ENCODE peak calls at places on chromosomes 6 and 20, in five cellular contexts. Z, T, P, S and J are unnamed samples.

GRCh38 chr6:4281341-4282293 is 146.2 kb upstream of the ECI2 start:
- DNase-seq in Z (peak; percentile 22), P (no peak), S (peak; percentile 55), T (peak; percentile 97), J (peak; percentile 44)

GRCh38 chr6:105363100-105363754 is 39.7 kb downstream of the PREP start:
- DNase-seq in P (no peak), T (no peak), S (peak; percentile 52), Z (peak; percentile 71), J (no peak)

GRCh38 chr6:140039343-140039742 is 664.9 kb upstream of the CITED2 start:
- DNase-seq in S (no peak), T (no peak), P (no peak), Z (no peak), J (no peak)

GRCh38 chr6:128885381-128885780 is 2.4 kb downstream of the LAMA2 start:
- DNase-seq in P (no peak), T (no peak), Z (no peak), S (peak; percentile 33), J (no peak)

GRCh38 chr6:16352258-16352635 is 113.9 kb downstream of the GMPR start:
- DNase-seq in S (peak; percentile 70), T (no peak), P (no peak), Z (peak; percentile 93), J (no peak)

GRCh38 chr20:20225325-20225724 is 142.6 kb upstream of the INSM1 start:
- DNase-seq in P (no peak), Z (no peak), S (no peak), T (no peak), J (no peak)

GRCh38 chr20:13322621-13323020 is 101.5 kb downstream of the ISM1 start:
- DNase-seq in S (no peak), Z (no peak), T (no peak), P (no peak), J (peak; percentile 26)

GRCh38 chr20:63734946-63735858 is 1.3 kb upstream of the LIME1 start:
- DNase-seq in Z (no peak), S (no peak), P (no peak), T (no peak), J (no peak)

GRCh38 chr6:91860951-91861350 is 1274.1 kb upstream of the MAP3K7 start:
- DNase-seq in S (no peak), T (peak; percentile 7), P (no peak), Z (no peak), J (peak; percentile 28)

GRCh38 chr6:48110436-48111142 is 408 bp downstream of the PTCHD4 start:
- DNase-seq in S (no peak), P (no peak), T (no peak), Z (peak; percentile 7), J (no peak)

GRCh38 chr6:151230277-151230577 is 9.5 kb upstream of the AKAP12 start:
- DNase-seq in T (no peak), S (no peak), Z (no peak), P (no peak), J (no peak)

GRCh38 chr6:168507297-168507696 is 66.3 kb downstream of the SMOC2 start:
- DNase-seq in S (no peak), Z (no peak), T (no peak), P (no peak), J (no peak)

GRCh38 chr20:20732641-20733040 is 20.2 kb upstream of the RALGAPA2 start:
- DNase-seq in T (peak; percentile 55), Z (no peak), S (no peak), P (no peak), J (no peak)

GRCh38 chr6:34959221-34959620 is 70.2 kb downstream of the ANKS1A start:
- DNase-seq in T (no peak), S (no peak), Z (no peak), P (no peak), J (no peak)

GRCh38 chr6:54846243-54846856 is at the start of gene FAM83B:
- DNase-seq in S (no peak), Z (no peak), T (peak; percentile 96), P (no peak), J (peak; percentile 36)

GRCh38 chr6:133062077-133062476 is 179.1 kb upstream of the EYA4 start:
- DNase-seq in T (no peak), P (no peak), S (peak; percentile 86), Z (peak; percentile 71), J (no peak)

GRCh38 chr6:53986721-53987526 is 124.3 kb upstream of the MLIP start:
- DNase-seq in T (peak; percentile 25), Z (no peak), P (no peak), S (no peak), J (no peak)

GRCh38 chr6:33927551-33927950 is 123.7 kb upstream of the MLN start:
- DNase-seq in P (no peak), S (peak; percentile 73), T (peak; percentile 76), Z (peak; percentile 16), J (no peak)

GRCh38 chr6:26328265-26328844 is 36.6 kb upstream of the BTN3A2 start:
- DNase-seq in P (no peak), Z (no peak), S (peak; percentile 54), T (no peak), J (no peak)

GRCh38 chr6:39362487-39362865 is 40.0 kb upstream of the KCNK16 start:
- DNase-seq in S (peak; percentile 38), Z (no peak), T (no peak), P (no peak), J (no peak)

GRCh38 chr6:71080793-71081192 is 123.9 kb upstream of the B3GAT2 start:
- DNase-seq in S (peak; percentile 74), P (no peak), Z (peak; percentile 43), T (no peak), J (no peak)

GRCh38 chr20:18590163-18590562 is 2.3 kb downstream of the DTD1 start:
- DNase-seq in S (no peak), T (no peak), Z (no peak), P (no peak), J (no peak)

GRCh38 chr6:109521100-109521499 is 38.1 kb upstream of the ZBTB24 start:
- DNase-seq in T (no peak), Z (no peak), P (no peak), S (no peak), J (no peak)

GRCh38 chr6:137872071-137872470 is 5.0 kb downstream of the TNFAIP3 start:
- DNase-seq in T (peak; percentile 69), P (no peak), Z (no peak), S (peak; percentile 89), J (no peak)

GRCh38 chr6:165245287-165245686 is 64.1 kb downstream of the C6orf118 start:
- DNase-seq in Z (peak; percentile 58), P (no peak), S (peak; percentile 61), T (peak; percentile 25), J (no peak)
- TF ChIP-seq CTCF in Z (peak; percentile 48), P (no peak), S (peak; percentile 42), T (peak; percentile 37), J (no peak)

GRCh38 chr6:43496370-43497128 is 13.6 kb downstream of the LRRC73 start:
- DNase-seq in S (peak; percentile 59), Z (peak; percentile 45), P (no peak), T (peak; percentile 96), J (no peak)
- TF ChIP-seq CTCF in S (peak; percentile 54), Z (peak; percentile 66), P (peak; percentile 51), T (peak; percentile 80), J (no peak)

GRCh38 chr6:21594427-21595264 is 1.1 kb downstream of the SOX4 start:
- DNase-seq in P (peak; percentile 60), T (no peak), S (peak; percentile 70), Z (peak; percentile 63), J (peak; percentile 38)

GRCh38 chr6:21595951-21596378 is 2.4 kb downstream of the SOX4 start:
- DNase-seq in P (no peak), T (no peak), S (no peak), Z (no peak), J (peak; percentile 18)

GRCh38 chr6:21596379-21597242 is 3.1 kb downstream of the SOX4 start:
- DNase-seq in S (peak; percentile 73), T (peak; percentile 70), Z (peak; percentile 76), P (peak; percentile 40), J (peak; percentile 50)

GRCh38 chr6:21593927-21594421 is 423 bp downstream of the SOX4 start:
- DNase-seq in P (no peak), Z (peak; percentile 74), T (no peak), S (peak; percentile 74), J (peak; percentile 19)

GRCh38 chr6:21595265-21595950 is 1.9 kb downstream of the SOX4 start:
- DNase-seq in Z (peak; percentile 32), P (no peak), S (peak; percentile 39), T (no peak), J (peak; percentile 35)
- TF ChIP-seq CTCF in Z (peak; percentile 13), P (peak; percentile 29), S (no peak), T (peak; percentile 50), J (peak; percentile 20)

DNA sequence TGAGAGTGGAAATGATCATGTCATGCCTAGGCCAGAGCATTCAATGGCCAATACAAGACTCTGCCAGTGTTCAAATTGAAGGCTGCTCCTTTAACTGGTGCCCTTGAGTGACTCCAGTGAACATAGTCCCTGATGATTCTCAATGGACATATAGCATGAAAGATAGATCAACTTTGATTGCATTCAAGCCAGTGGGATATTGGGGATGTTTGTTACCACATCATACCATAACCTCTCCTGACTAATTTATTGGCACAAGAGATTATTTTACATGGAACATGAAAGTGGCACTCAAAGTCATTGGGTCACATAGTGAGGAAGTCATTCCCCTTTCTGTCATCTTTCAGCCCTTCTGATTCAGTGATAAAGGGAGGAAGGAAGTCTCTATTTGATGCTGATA is 139.0 kb downstream of the EYA2 start:
- DNase-seq in Z (no peak), T (no peak), P (no peak), S (no peak), J (no peak)
- TF ChIP-seq CTCF in Z (no peak), T (no peak), P (no peak), S (no peak), J (no peak)

DNA sequence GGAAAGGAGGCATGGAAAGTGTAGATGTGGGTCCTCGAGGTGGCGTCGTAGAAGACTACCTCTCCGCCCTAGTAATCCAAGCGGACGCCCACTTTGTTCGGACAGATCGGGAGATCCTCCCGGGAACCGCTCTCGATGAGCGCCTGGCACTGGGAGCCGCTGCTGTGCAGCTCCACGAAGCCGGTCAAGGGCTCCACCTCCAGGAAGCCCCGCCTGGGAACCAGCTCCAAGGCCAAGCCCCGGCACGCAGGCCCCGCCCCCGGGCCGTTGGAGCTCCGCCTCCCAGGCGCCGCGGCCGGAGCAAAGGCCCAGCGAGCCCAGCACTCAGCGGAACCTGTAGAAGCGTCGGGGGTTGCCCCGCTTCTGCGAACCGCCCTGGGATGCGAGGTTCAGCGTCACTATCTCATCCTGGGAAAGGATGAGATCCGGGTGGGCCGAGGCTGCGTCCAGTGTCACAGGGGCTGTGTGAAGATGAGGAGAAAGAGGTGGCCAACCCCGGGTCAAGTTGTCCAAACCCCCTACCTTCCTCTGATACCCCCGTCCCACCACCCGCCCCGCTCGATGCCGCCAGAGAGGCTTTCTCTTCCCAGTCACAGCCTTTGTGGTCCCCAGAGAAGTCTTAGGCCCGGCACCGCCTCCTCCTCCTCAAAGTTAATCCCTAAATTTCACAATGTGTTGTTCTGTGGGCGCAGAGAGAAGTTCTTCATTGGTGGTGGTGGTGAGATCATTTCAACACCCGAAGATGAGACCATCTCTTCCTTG is 10.8 kb downstream of the TRIM31 start:
- DNase-seq in P (peak; percentile 88), T (peak; percentile 76), Z (peak; percentile 77), S (peak; percentile 82), J (peak; percentile 82)
- TF ChIP-seq CTCF in P (no peak), T (peak; percentile 28), Z (no peak), S (peak; percentile 8), J (no peak)

GRCh38 chr6:29419516-29419915 is 4.8 kb downstream of the OR12D1 start:
- DNase-seq in S (peak; percentile 3), T (no peak), P (no peak), Z (no peak), J (no peak)

DNA sequence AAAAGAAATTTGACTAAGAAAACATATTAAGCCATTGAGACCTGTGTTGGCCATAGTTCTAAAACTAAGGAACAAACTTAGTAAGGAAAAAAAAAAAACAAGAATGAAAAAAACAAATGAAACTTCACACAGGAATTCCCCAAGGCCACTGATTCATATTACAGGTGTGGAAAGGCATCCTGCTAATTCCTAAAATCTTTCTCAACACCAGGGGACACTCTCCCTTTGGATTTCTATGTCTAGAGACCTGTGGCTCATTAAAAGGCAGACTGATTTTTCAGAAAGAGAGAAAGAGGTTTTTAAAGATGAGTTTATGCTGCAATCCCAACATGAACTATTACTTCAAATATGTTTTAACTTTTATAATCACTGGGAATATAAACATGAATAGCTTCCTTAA is at the start of gene OR12D1:
- DNase-seq in Z (no peak), S (peak; percentile 2), T (peak; percentile 73), P (no peak), J (no peak)
- TF ChIP-seq CTCF in Z (no peak), S (no peak), T (peak; percentile 49), P (no peak), J (no peak)